ENCODE peak calls at places on chromosomes 2 and 18, in four cellular contexts. M, W, X and I are unnamed samples.

GRCh38 chr2:38074775-38075435 is 1.0 kb downstream of the CYP1B1 start:
- DNase-seq in M (peak; percentile 77), W (no peak), X (no peak), I (peak; percentile 55)

GRCh38 chr2:127726158-127726880 is 25.0 kb downstream of the SFT2D3 start:
- DNase-seq in M (no peak), W (no peak), X (no peak), I (no peak)

GRCh38 chr2:232974431-232974830 is 38.6 kb downstream of the NGEF start:
- DNase-seq in M (no peak), W (no peak), X (no peak), I (no peak)

GRCh38 chr2:53985646-53986045 is 14.9 kb upstream of the PSME4 start:
- DNase-seq in M (no peak), W (no peak), X (no peak), I (no peak)

GRCh38 chr2:120937736-120938131 is 202.1 kb downstream of the GLI2 start:
- DNase-seq in M (no peak), W (no peak), X (no peak), I (no peak)

GRCh38 chr2:69642709-69643601 is 584 bp downstream of the AAK1 start:
- DNase-seq in M (peak; percentile 66), W (peak; percentile 81), X (peak; percentile 55), I (peak; percentile 69)

GRCh38 chr2:28604284-28604843 is 108.5 kb downstream of the PLB1 start:
- DNase-seq in M (no peak), W (no peak), X (no peak), I (no peak)

GRCh38 chr2:151374426-151374825 is 17.0 kb downstream of the TNFAIP6 start:
- DNase-seq in M (no peak), W (peak; percentile 27), X (no peak), I (no peak)

GRCh38 chr2:207239222-207239674 is 73.5 kb upstream of the KLF7 start:
- DNase-seq in M (no peak), W (peak; percentile 45), X (no peak), I (no peak)

GRCh38 chr2:194445226-194445625 is 1211.8 kb upstream of the SLC39A10 start:
- DNase-seq in M (no peak), W (no peak), X (no peak), I (no peak)

GRCh38 chr18:63590368-63590767 is 3.2 kb downstream of the SERPINB13 start:
- DNase-seq in M (no peak), W (no peak), X (no peak), I (no peak)

GRCh38 chr2:127820080-127820668 is 9.2 kb upstream of the WDR33 start:
- DNase-seq in M (peak; percentile 55), W (peak; percentile 25), X (no peak), I (no peak)

GRCh38 chr2:66772618-66773017 is 337.7 kb downstream of the MEIS1 start:
- DNase-seq in M (no peak), W (no peak), X (no peak), I (no peak)

GRCh38 chr18:63320690-63321265 is 1.2 kb upstream of the BCL2 start:
- DNase-seq in M (peak; percentile 67), W (peak; percentile 38), X (peak; percentile 58), I (peak; percentile 32)

GRCh38 chr2:189628817-189629552 is 32.3 kb upstream of the ASNSD1 start:
- DNase-seq in M (no peak), W (peak; percentile 44), X (no peak), I (no peak)

GRCh38 chr2:150646746-150647145 is 159.3 kb upstream of the RND3 start:
- DNase-seq in M (no peak), W (no peak), X (no peak), I (no peak)

GRCh38 chr2:236319036-236319435 is 54.8 kb upstream of the ASB18 start:
- DNase-seq in M (no peak), W (no peak), X (no peak), I (no peak)

GRCh38 chr18:48763714-48764100 is 187.1 kb downstream of the SMAD7 start:
- DNase-seq in M (no peak), W (no peak), X (no peak), I (no peak)

GRCh38 chr18:63397349-63397748 is 24.9 kb downstream of the VPS4B start:
- DNase-seq in M (no peak), W (no peak), X (no peak), I (no peak)

GRCh38 chr2:171411791-171412483 is 21.9 kb downstream of the METTL8 start:
- DNase-seq in M (no peak), W (no peak), X (no peak), I (no peak)

GRCh38 chr2:98298685-98299180 is 47.5 kb upstream of the CNGA3 start:
- DNase-seq in M (no peak), W (no peak), X (no peak), I (no peak)

GRCh38 chr2:134988994-134989605 is 58.1 kb downstream of the MAP3K19 start:
- DNase-seq in M (no peak), W (peak; percentile 41), X (peak; percentile 42), I (no peak)

GRCh38 chr2:160647967-160648685 is 154.5 kb upstream of the RBMS1 start:
- DNase-seq in M (no peak), W (no peak), X (no peak), I (peak; percentile 13)

GRCh38 chr18:3923750-3924149 is 473.8 kb downstream of the TGIF1 start:
- DNase-seq in M (no peak), W (no peak), X (no peak), I (no peak)

GRCh38 chr2:236607471-236608307 is 38.1 kb downstream of the ACKR3 start:
- DNase-seq in M (no peak), W (peak; percentile 3), X (peak; percentile 19), I (no peak)

GRCh38 chr2:215601526-215601925 is 165.7 kb upstream of the FN1 start:
- DNase-seq in M (no peak), W (no peak), X (no peak), I (no peak)

GRCh38 chr18:31661965-31662364 is 22.4 kb downstream of the B4GALT6 start:
- DNase-seq in M (no peak), W (no peak), X (no peak), I (no peak)

GRCh38 chr2:20725782-20726181 is 58.8 kb downstream of the GDF7 start:
- DNase-seq in M (no peak), W (no peak), X (peak; percentile 9), I (no peak)
- TF ChIP-seq TEAD4 in M (no peak), W (no peak), X (no peak), I (no peak)

GRCh38 chr2:3283206-3283605 is 94.4 kb downstream of the EIPR1 start:
- DNase-seq in M (no peak), W (no peak), X (peak; percentile 72), I (no peak)
- TF ChIP-seq TEAD4 in M (no peak), W (no peak), X (no peak), I (no peak)

DNA sequence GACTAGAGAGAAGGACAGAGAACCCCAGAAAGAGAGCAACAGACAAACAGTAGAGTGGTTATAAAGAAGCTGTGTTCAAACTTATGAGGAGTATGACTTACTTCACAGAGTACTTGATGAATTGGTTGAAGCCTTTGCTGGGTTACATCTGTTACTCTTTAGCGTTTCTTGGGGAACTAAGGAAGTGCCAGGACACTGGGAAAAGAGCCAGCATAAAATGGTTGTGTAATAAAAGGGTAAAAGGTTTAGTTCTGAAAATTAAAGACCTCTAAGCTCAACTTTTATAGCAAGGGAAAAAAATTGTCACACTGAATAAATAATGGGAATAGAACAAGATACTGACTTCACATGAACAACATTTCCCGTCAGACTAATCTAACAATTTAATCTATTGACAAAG is 17.0 kb upstream of the STAT4 start:
- DNase-seq in M (no peak), W (no peak), X (no peak), I (no peak)
- TF ChIP-seq TEAD4 in M (no peak), W (no peak), X (no peak), I (no peak)

GRCh38 chr2:199933466-199933865 is 21.8 kb downstream of the TYW5 start:
- DNase-seq in M (no peak), W (no peak), X (no peak), I (no peak)
- TF ChIP-seq TEAD4 in M (no peak), W (no peak), X (no peak), I (no peak)

DNA sequence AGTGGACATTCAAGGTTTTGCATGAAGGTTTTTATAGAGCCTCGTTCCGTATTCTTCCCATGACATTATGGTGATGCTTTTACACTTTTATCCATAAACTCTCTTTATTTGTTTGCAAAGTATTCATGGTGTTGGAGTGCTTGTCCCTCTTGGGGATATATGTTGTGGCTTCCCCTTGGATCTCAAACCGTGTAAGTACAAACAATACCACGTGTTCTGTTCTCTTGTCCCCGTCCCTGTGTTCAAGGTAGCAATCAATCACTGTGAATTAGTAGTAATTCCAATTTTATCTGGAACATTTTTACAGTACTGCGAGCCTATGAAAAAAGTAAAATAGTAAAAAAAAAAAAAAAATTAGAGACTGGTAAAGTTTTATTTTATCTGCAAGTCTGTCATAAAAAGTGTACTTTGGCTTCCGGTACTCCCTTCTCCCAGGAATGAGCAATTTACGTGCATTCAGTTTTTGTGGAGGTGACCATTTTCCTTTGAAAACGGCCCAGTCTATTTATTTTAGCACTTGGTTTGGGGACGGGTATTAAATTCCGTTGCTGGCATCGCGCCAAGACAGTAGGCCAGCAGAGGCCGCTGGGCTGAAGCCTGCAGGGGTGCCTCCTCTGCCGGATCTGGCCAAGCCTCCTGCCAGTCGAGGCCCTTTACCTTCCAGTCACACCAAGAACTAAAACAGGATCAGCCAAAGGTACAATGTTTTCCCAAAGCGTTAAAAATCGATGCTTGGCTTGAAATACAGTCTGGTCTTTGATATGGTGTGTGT is 175.7 kb downstream of the SOCS6 start:
- DNase-seq in M (peak; percentile 73), W (peak; percentile 80), X (peak; percentile 86), I (peak; percentile 71)
- TF ChIP-seq TEAD4 in M (no peak), W (no peak), X (no peak), I (no peak)

DNA sequence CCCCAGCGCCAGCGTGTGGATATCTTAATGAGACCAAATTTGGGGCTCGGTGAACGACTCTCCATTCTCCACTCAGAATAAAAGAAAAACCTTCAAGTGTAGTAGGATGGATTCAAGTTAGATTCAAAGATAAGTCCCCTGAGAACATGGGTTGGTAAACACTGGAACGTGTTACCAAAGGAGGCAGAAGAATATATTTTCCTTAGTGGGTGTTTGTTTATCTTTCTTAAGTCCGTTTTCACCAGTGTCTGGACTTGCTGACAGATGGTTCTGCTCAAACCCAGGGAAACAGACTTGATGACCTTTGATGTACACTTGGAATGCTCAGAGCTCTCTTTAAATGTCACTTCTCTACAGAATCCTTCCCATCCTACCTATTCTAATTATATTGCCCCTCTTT is 310.3 kb upstream of the ZNF521 start:
- DNase-seq in M (no peak), W (no peak), X (no peak), I (no peak)
- TF ChIP-seq TEAD4 in M (no peak), W (no peak), X (no peak), I (no peak)

GRCh38 chr2:36659872-36660312 is 36.6 kb upstream of the VIT start:
- DNase-seq in M (no peak), W (no peak), X (no peak), I (no peak)
- TF ChIP-seq TEAD4 in M (no peak), W (no peak), X (no peak), I (no peak)

GRCh38 chr2:228446732-228447131 is 265.2 kb upstream of the SPHKAP start:
- DNase-seq in M (no peak), W (no peak), X (no peak), I (no peak)
- TF ChIP-seq TEAD4 in M (no peak), W (no peak), X (no peak), I (no peak)

DNA sequence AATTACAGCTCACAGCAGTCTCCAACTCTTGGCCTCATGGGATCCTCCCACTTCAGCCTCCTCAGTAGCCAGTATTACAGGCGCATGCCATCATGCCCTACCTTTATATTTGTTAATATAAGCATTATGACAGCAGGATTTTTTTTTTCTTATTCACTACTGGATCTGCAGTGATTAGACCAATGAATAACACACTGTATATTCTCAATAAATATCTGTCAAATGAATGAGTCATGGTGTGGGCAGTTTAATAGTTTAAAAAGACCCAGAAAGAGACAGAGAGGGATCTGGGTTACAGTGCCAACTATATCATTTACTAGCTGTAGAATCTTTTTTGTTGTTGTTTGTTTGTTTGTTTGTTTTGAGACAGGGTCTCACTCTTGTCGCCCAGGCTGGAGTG is 62.4 kb upstream of the LTBP1 start:
- DNase-seq in M (no peak), W (no peak), X (no peak), I (no peak)
- TF ChIP-seq TEAD4 in M (no peak), W (no peak), X (no peak), I (no peak)